ENCODE peak calls at places on chromosomes 5 and 9, in four cellular contexts. One of them, this sample, is unnamed.

GRCh38 chr5:158812381-158812780 is 287.3 kb downstream of the EBF1 start:
- DNase-seq in HepG2: no peak
- DNase-seq in GM12878: peak; percentile 51
- DNase-seq in K562: no peak
- DNase-seq in this sample: peak; percentile 48

GRCh38 chr9:10612649-10613398 is at the start of gene PTPRD:
- DNase-seq in HepG2: peak; percentile 32
- DNase-seq in GM12878: no peak
- DNase-seq in K562: peak; percentile 3
- DNase-seq in this sample: peak; percentile 79

GRCh38 chr9:83219154-83219923 is 156.4 kb upstream of the RASEF start:
- DNase-seq in HepG2: peak; percentile 77
- DNase-seq in GM12878: no peak
- DNase-seq in K562: no peak
- DNase-seq in this sample: peak; percentile 93

GRCh38 chr9:22416692-22417060 is 29.9 kb upstream of the DMRTA1 start:
- DNase-seq in HepG2: no peak
- DNase-seq in GM12878: no peak
- DNase-seq in K562: no peak
- DNase-seq in this sample: no peak

GRCh38 chr9:122392284-122392683 is 21.5 kb downstream of the PTGS1 start:
- DNase-seq in HepG2: no peak
- DNase-seq in GM12878: no peak
- DNase-seq in K562: no peak
- DNase-seq in this sample: no peak

GRCh38 chr5:20231040-20231439 is 243.0 kb upstream of the CDH18 start:
- DNase-seq in HepG2: no peak
- DNase-seq in GM12878: no peak
- DNase-seq in K562: no peak
- DNase-seq in this sample: no peak

GRCh38 chr5:139386039-139386438 is 2.9 kb upstream of the SLC23A1 start:
- DNase-seq in HepG2: no peak
- DNase-seq in GM12878: no peak
- DNase-seq in K562: no peak
- DNase-seq in this sample: no peak

GRCh38 chr5:36458746-36459145 is 147.7 kb upstream of the SLC1A3 start:
- DNase-seq in HepG2: no peak
- DNase-seq in GM12878: no peak
- DNase-seq in K562: no peak
- DNase-seq in this sample: no peak

GRCh38 chr9:104025109-104025508 is 69.0 kb upstream of the SMC2 start:
- DNase-seq in HepG2: no peak
- DNase-seq in GM12878: no peak
- DNase-seq in K562: no peak
- DNase-seq in this sample: no peak

GRCh38 chr9:120841930-120842684 is 615 bp downstream of the PSMD5 start:
- DNase-seq in HepG2: no peak
- DNase-seq in GM12878: no peak
- DNase-seq in K562: no peak
- DNase-seq in this sample: no peak

GRCh38 chr5:112691758-112692157 is 45.9 kb upstream of the APC start:
- DNase-seq in HepG2: peak; percentile 65
- DNase-seq in GM12878: peak; percentile 19
- DNase-seq in K562: peak; percentile 50
- DNase-seq in this sample: peak; percentile 55

GRCh38 chr5:34053571-34054271 is 10.7 kb upstream of the C1QTNF3 start:
- DNase-seq in HepG2: no peak
- DNase-seq in GM12878: no peak
- DNase-seq in K562: no peak
- DNase-seq in this sample: no peak

GRCh38 chr5:143119881-143120341 is 283.6 kb downstream of the NR3C1 start:
- DNase-seq in HepG2: no peak
- DNase-seq in GM12878: no peak
- DNase-seq in K562: no peak
- DNase-seq in this sample: no peak

GRCh38 chr9:120904061-120904998 is 22.3 kb downstream of the TRAF1 start:
- DNase-seq in HepG2: no peak
- DNase-seq in GM12878: no peak
- DNase-seq in K562: no peak
- DNase-seq in this sample: no peak

GRCh38 chr9:89482950-89483349 is 15.0 kb downstream of the SEMA4D start:
- DNase-seq in HepG2: no peak
- DNase-seq in GM12878: no peak
- DNase-seq in K562: no peak
- DNase-seq in this sample: no peak

GRCh38 chr9:114303571-114303970 is 19.3 kb upstream of the ORM1 start:
- DNase-seq in HepG2: no peak
- DNase-seq in GM12878: no peak
- DNase-seq in K562: no peak
- DNase-seq in this sample: no peak

DNA sequence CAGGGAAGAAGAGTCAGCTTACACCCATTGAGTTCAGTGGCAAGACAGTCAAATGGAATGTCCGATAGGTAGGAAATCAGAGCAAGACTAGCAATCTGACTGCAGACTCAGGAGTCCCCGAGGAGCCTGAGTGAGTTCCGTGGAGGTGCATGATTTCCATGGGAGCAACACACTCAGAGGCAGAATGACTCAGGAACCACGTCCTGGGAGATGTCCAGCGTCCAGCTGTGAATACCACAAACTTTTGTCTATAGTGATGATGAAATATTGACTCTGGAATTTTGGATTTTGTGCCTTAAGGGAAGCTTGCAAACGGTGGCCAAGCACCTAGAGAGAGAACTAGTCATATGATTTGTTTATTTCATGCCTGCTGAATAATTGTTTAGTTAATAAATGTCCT is 100.5 kb downstream of the PDE4D start:
- DNase-seq in HepG2: peak; percentile 10
- DNase-seq in GM12878: no peak
- DNase-seq in K562: no peak
- DNase-seq in this sample: no peak
- TF ChIP-seq BRCA1 in HepG2: no peak
- TF ChIP-seq BRCA1 in GM12878: no peak
- TF ChIP-seq BRCA1 in K562: no peak
- TF ChIP-seq BRCA1 in this sample: no peak

GRCh38 chr5:96024683-96025475 is 63.2 kb upstream of the ELL2 start:
- DNase-seq in HepG2: no peak
- DNase-seq in GM12878: no peak
- DNase-seq in K562: no peak
- DNase-seq in this sample: no peak
- TF ChIP-seq BRCA1 in HepG2: no peak
- TF ChIP-seq BRCA1 in GM12878: no peak
- TF ChIP-seq BRCA1 in K562: no peak
- TF ChIP-seq BRCA1 in this sample: no peak

DNA sequence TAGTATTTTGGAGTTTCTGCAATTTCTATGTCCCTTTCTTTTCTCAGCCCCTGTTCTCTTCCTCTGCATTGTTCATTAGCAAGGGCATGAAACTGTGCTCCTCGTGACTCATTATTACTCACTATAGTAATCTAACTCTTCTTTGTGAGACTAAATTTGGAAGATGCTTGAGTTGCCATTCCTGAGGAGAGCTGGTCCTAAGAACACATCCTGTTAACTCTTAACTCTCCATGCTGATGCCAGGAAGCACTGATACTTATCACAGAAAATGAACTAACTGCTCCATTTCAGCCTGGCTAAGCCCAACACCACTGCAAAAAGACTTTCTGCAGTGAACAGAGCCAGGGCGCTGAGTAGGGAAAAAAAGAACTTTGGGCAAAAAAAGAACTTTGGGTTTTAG is 10.6 kb upstream of the CSNK1A1 start:
- DNase-seq in HepG2: peak; percentile 36
- DNase-seq in GM12878: no peak
- DNase-seq in K562: no peak
- DNase-seq in this sample: no peak
- TF ChIP-seq BRCA1 in HepG2: no peak
- TF ChIP-seq BRCA1 in GM12878: no peak
- TF ChIP-seq BRCA1 in K562: no peak
- TF ChIP-seq BRCA1 in this sample: no peak

GRCh38 chr5:177303121-177303924 is at the start of the genes PRELID1 and RAB24:
- DNase-seq in HepG2: peak; percentile 67
- DNase-seq in GM12878: no peak
- DNase-seq in K562: peak; percentile 92
- DNase-seq in this sample: peak; percentile 97
- TF ChIP-seq BRCA1 in HepG2: peak; percentile 16
- TF ChIP-seq BRCA1 in GM12878: no peak
- TF ChIP-seq BRCA1 in K562: no peak
- TF ChIP-seq BRCA1 in this sample: no peak

GRCh38 chr9:2066312-2067273 is 51.4 kb downstream of the SMARCA2 start:
- DNase-seq in HepG2: peak; percentile 52
- DNase-seq in GM12878: no peak
- DNase-seq in K562: no peak
- DNase-seq in this sample: no peak
- TF ChIP-seq BRCA1 in HepG2: no peak
- TF ChIP-seq BRCA1 in GM12878: no peak
- TF ChIP-seq BRCA1 in K562: no peak
- TF ChIP-seq BRCA1 in this sample: no peak

DNA sequence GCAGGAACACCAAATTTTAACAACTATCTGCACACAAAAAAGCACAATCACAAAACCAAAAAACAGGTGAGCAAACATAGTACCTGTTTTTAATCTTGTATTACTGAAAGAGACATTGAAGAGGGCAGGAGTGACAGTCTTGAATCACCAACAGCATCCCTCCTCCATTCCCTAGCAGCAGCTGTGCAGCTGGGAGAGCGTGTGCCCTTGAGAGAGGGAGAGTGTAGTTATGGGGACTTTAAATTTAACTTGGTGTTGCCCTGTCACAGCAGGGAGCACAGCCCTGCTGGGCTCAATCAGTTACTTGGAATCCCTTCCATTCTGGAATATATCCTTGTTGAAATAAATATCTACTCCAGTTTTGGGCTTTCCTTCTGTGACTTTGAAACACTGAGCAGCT is 1938.7 kb upstream of the NUDT12 start:
- DNase-seq in HepG2: no peak
- DNase-seq in GM12878: no peak
- DNase-seq in K562: no peak
- DNase-seq in this sample: no peak
- TF ChIP-seq BRCA1 in HepG2: no peak
- TF ChIP-seq BRCA1 in GM12878: no peak
- TF ChIP-seq BRCA1 in K562: no peak
- TF ChIP-seq BRCA1 in this sample: no peak

DNA sequence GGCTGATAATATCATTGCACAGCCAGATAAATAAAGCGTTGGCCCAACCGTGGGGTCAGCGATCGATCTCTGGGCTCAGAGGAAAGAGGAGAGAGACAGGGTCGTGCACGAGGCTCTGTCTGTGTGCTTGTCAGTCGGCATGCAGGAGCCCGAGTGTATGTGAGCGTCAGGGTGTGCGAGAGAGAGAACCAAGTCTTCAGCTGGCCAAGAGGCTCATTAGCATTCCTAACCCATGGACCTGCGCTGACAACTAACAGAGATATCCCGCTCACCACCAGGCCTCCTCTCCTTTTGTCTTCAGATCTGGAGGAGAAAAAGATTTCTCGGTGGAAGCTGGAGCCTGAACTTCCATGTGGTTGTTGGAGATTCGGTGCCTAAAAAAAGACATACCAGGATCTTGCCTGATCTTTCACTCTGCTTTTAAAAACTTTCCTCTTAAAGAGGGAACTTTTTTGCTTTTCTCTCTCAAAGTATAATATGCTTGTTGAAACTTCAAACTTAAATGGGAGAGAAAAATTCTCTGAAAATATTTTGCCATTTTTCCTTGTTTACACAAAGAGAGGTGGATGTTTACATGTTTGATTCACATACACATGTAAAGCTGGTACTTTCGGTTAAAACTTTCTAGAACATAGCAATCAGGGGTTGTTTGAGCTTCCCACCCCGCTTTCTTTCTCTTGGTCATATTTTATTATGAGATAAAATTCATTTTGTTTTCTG is 16.6 kb downstream of the NR2F1 start:
- DNase-seq in HepG2: no peak
- DNase-seq in GM12878: no peak
- DNase-seq in K562: no peak
- DNase-seq in this sample: no peak
- TF ChIP-seq BRCA1 in HepG2: no peak
- TF ChIP-seq BRCA1 in GM12878: no peak
- TF ChIP-seq BRCA1 in K562: no peak
- TF ChIP-seq BRCA1 in this sample: no peak

GRCh38 chr9:74861773-74862172 is 25.9 kb downstream of the TRPM6 start:
- DNase-seq in HepG2: no peak
- DNase-seq in GM12878: no peak
- DNase-seq in K562: no peak
- DNase-seq in this sample: no peak

GRCh38 chr9:74867483-74867882 is 20.2 kb downstream of the TRPM6 start:
- DNase-seq in HepG2: no peak
- DNase-seq in GM12878: no peak
- DNase-seq in K562: no peak
- DNase-seq in this sample: no peak

GRCh38 chr9:74865177-74865576 is 22.5 kb downstream of the TRPM6 start:
- DNase-seq in HepG2: no peak
- DNase-seq in GM12878: peak; percentile 46
- DNase-seq in K562: no peak
- DNase-seq in this sample: no peak
- TF ChIP-seq BRCA1 in HepG2: no peak
- TF ChIP-seq BRCA1 in GM12878: no peak
- TF ChIP-seq BRCA1 in K562: no peak
- TF ChIP-seq BRCA1 in this sample: no peak

GRCh38 chr9:136626740-136627642 is 35.7 kb upstream of the EGFL7 start:
- DNase-seq in HepG2: peak; percentile 89
- DNase-seq in GM12878: no peak
- DNase-seq in K562: peak; percentile 62
- DNase-seq in this sample: peak; percentile 56
- TF ChIP-seq BRCA1 in HepG2: no peak
- TF ChIP-seq BRCA1 in GM12878: no peak
- TF ChIP-seq BRCA1 in K562: no peak
- TF ChIP-seq BRCA1 in this sample: no peak